ENCODE peak calls at places on chromosomes 5 and 9, in seven cellular contexts. F is stimulated activated CD4-positive, alpha-beta T cell treated with anti-CD3 and anti-CD28 coated beads, Interleukin-4, amount 100 ng/mL, for 24 hours; X is AG20443; U is epithelial cell of prostate; Q is pancreas; K is neuronal stem cell; Z is hypothalamus. N is an unnamed sample.

GRCh38 chr9:70696694-70697335 is 282.4 kb upstream of the KLF9 start:
- DNase-seq in K (no peak), X (no peak), Q (no peak), F (no peak), Z (no peak), U (no peak), N (no peak)

GRCh38 chr5:174744896-174745295 is 20.5 kb downstream of the MSX2 start:
- DNase-seq in X (no peak), F (no peak), U (no peak), K (no peak), Z (no peak), Q (no peak), N (no peak)

GRCh38 chr5:104179057-104179456 is 616.5 kb upstream of the NUDT12 start:
- DNase-seq in Q (no peak), F (no peak), Z (peak), X (peak), K (no peak), U (no peak), N (no peak)

GRCh38 chr5:153489611-153490010 is 859 bp upstream of the GRIA1 start:
- DNase-seq in X (no peak), Z (no peak), U (no peak), F (no peak), K (no peak), Q (no peak), N (no peak)

GRCh38 chr5:98827161-98827560 is 53.7 kb downstream of the RGMB start:
- DNase-seq in Z (no peak), U (peak), K (peak), X (peak), F (no peak), Q (no peak), N (no peak)

GRCh38 chr9:18338042-18338441 is 135.9 kb upstream of the ADAMTSL1 start:
- DNase-seq in U (no peak), X (peak), Q (no peak), K (no peak), F (no peak), Z (no peak), N (no peak)

GRCh38 chr5:135024956-135025729 is 8.9 kb downstream of the PITX1 start:
- DNase-seq in U (peak), F (no peak), K (no peak), Q (peak), Z (no peak), X (no peak), N (no peak)

GRCh38 chr5:56200856-56201638 is 32.1 kb downstream of the ANKRD55 start:
- DNase-seq in U (no peak), Z (peak), Q (peak), X (peak), K (peak), F (peak), N (peak)

GRCh38 chr9:133975511-133975910 is 16.6 kb downstream of the VAV2 start:
- DNase-seq in Q (peak), X (no peak), K (no peak), Z (no peak), U (no peak), F (no peak), N (no peak)